ENCODE peak calls at places on chromosome 16, in five cellular contexts. V is left kidney; W is GF-D8; S is foreskin melanocyte; Z is CD4-positive, alpha-beta T cell. Y is an unnamed sample.

GRCh38 chr16:57262841-57263584 is 18.0 kb downstream of the ARL2BP start:
- DNase-seq in S (no peak), W (no peak), Z (no peak), V (no peak), Y (no peak)

GRCh38 chr16:30088832-30089624 is 2.7 kb downstream of the TBX6 start:
- DNase-seq in S (no peak), V (no peak), Z (no peak), W (no peak), Y (no peak)

GRCh38 chr16:81575834-81576233 is 131.2 kb downstream of the CMIP start:
- DNase-seq in S (no peak), Z (no peak), V (no peak), W (no peak), Y (no peak)

GRCh38 chr16:15961060-15961511 is 11.7 kb downstream of the ABCC1 start:
- DNase-seq in Z (peak), V (no peak), S (no peak), W (no peak), Y (no peak)

GRCh38 chr16:80802902-80803301 is 1.5 kb downstream of the CDYL2 start:
- DNase-seq in W (no peak), V (no peak), Z (no peak), S (no peak), Y (no peak)

GRCh38 chr16:84063972-84064371 is 21.4 kb upstream of the SLC38A8 start:
- DNase-seq in W (no peak), V (no peak), Z (no peak), S (no peak), Y (no peak)

GRCh38 chr16:67459066-67459857 is 21.7 kb downstream of the ATP6V0D1 start:
- DNase-seq in Z (no peak), S (peak), V (peak), W (no peak), Y (no peak)

GRCh38 chr16:24999856-25000447 is 15.2 kb downstream of the ARHGAP17 start:
- DNase-seq in V (no peak), W (no peak), Z (no peak), S (no peak), Y (no peak)

GRCh38 chr16:55058576-55058975 is 127.9 kb downstream of the IRX5 start:
- DNase-seq in S (no peak), W (no peak), Z (no peak), V (no peak), Y (no peak)

GRCh38 chr16:64983983-64984382 is 137.9 kb downstream of the CDH11 start:
- DNase-seq in S (peak), Z (no peak), V (peak), W (no peak), Y (peak)

GRCh38 chr16:80618862-80619648 is 78.3 kb downstream of the DYNLRB2 start:
- DNase-seq in Z (no peak), V (peak), W (no peak), S (no peak), Y (no peak)

GRCh38 chr16:6193718-6194117 is 1096.1 kb upstream of the EEF2KMT start:
- DNase-seq in Z (no peak), W (no peak), V (peak), S (no peak), Y (peak)

GRCh38 chr16:4944333-4945281 is 7.7 kb upstream of the PPL start:
- DNase-seq in V (peak), S (peak), W (no peak), Z (no peak), Y (no peak)

GRCh38 chr16:28131210-28131609 is 67.7 kb upstream of the GSG1L start:
- DNase-seq in S (no peak), V (no peak), W (no peak), Z (no peak), Y (no peak)

GRCh38 chr16:77496934-77497333 is 62.1 kb upstream of the ADAMTS18 start:
- DNase-seq in V (no peak), S (no peak), Z (no peak), W (no peak), Y (no peak)

GRCh38 chr16:78961464-78961863 is 639.1 kb downstream of the MAF start:
- DNase-seq in S (no peak), V (no peak), W (no peak), Z (no peak), Y (no peak)

GRCh38 chr16:35753559-35754390 is 2294.4 kb downstream of the TP53TG3F start:
- DNase-seq in W (no peak), Z (no peak), S (no peak), V (no peak), Y (no peak)

GRCh38 chr16:2987286-2987685 is 7.0 kb upstream of the PKMYT1 start:
- DNase-seq in W (no peak), S (no peak), Z (no peak), V (no peak), Y (no peak)

GRCh38 chr16:81388357-81388756 is 56.3 kb upstream of the CMIP start:
- DNase-seq in Z (no peak), S (no peak), W (no peak), V (no peak), Y (no peak)

GRCh38 chr16:84367750-84368320 is 503 bp upstream of the ATP2C2 start:
- DNase-seq in Z (no peak), W (no peak), S (no peak), V (peak), Y (peak)

GRCh38 chr16:67632415-67633172 is 12.3 kb upstream of the CARMIL2 start:
- DNase-seq in Z (no peak), S (no peak), W (no peak), V (no peak), Y (no peak)

GRCh38 chr16:66376577-66377326 is 10.3 kb downstream of the CDH5 start:
- DNase-seq in V (no peak), Z (no peak), W (no peak), S (no peak), Y (no peak)

GRCh38 chr16:85819245-85819644 is 19.8 kb downstream of the COX4I1 start:
- DNase-seq in Z (peak), S (peak), V (peak), W (no peak), Y (peak)

GRCh38 chr16:1740234-1740633 is 31.1 kb downstream of the NME3 start:
- DNase-seq in W (no peak), Z (no peak), V (no peak), S (no peak), Y (no peak)

GRCh38 chr16:5571446-5571845 is 473.9 kb upstream of the EEF2KMT start:
- DNase-seq in S (no peak), W (no peak), Z (no peak), V (no peak), Y (no peak)

GRCh38 chr16:11312718-11313492 is 31.8 kb upstream of the PRM1 start:
- DNase-seq in Z (no peak), S (peak), V (peak), W (no peak), Y (peak)

GRCh38 chr16:50265260-50265659 is 1.1 kb upstream of the ADCY7 start:
- DNase-seq in S (no peak), V (peak), W (peak), Z (peak), Y (no peak)

GRCh38 chr16:57284952-57285263 is 436 bp upstream of the PLLP start:
- DNase-seq in W (no peak), S (no peak), V (no peak), Z (no peak), Y (no peak)

GRCh38 chr16:87897563-87898505 is 28.5 kb upstream of the SLC7A5 start:
- DNase-seq in Z (peak), S (no peak), V (peak), W (no peak), Y (no peak)

GRCh38 chr16:81536648-81537047 is 92.0 kb downstream of the CMIP start:
- DNase-seq in V (no peak), W (no peak), S (no peak), Z (no peak), Y (no peak)

GRCh38 chr16:678858-679807 is 1.1 kb upstream of the STUB1 start:
- DNase-seq in V (peak), W (no peak), Z (peak), S (peak), Y (peak)

GRCh38 chr16:73572135-73572534 is 524.2 kb upstream of the ZFHX3 start:
- DNase-seq in Z (no peak), V (peak), W (no peak), S (no peak), Y (no peak)

Y was measured in retina.